ENCODE peak calls at places on chromosomes 7 and 10, in seven cellular contexts. One of them, this sample, is unnamed.

GRCh38 chr10:123385508-123385907 is 231.3 kb downstream of the BUB3 start:
- DNase-seq in A549: no peak
- DNase-seq in stomach: no peak
- DNase-seq in right atrium auricular region: no peak
- DNase-seq in neural progenitor cell: no peak
- DNase-seq in astrocyte of the spinal cord: no peak
- DNase-seq in astrocyte: no peak
- DNase-seq in this sample: no peak

GRCh38 chr10:25178411-25178810 is 3.6 kb downstream of the GPR158 start:
- DNase-seq in A549: no peak
- DNase-seq in stomach: no peak
- DNase-seq in right atrium auricular region: no peak
- DNase-seq in neural progenitor cell: no peak
- DNase-seq in astrocyte of the spinal cord: no peak
- DNase-seq in astrocyte: no peak
- DNase-seq in this sample: no peak

GRCh38 chr10:91163269-91163708 is 57.2 kb upstream of the PCGF5 start:
- DNase-seq in A549: peak; percentile 65
- DNase-seq in stomach: peak; percentile 61
- DNase-seq in right atrium auricular region: no peak
- DNase-seq in neural progenitor cell: peak; percentile 71
- DNase-seq in astrocyte of the spinal cord: peak; percentile 64
- DNase-seq in astrocyte: peak; percentile 47
- DNase-seq in this sample: peak; percentile 61

GRCh38 chr7:6169805-6170520 is 102.5 kb downstream of the CYTH3 start:
- DNase-seq in A549: no peak
- DNase-seq in stomach: no peak
- DNase-seq in right atrium auricular region: no peak
- DNase-seq in neural progenitor cell: no peak
- DNase-seq in astrocyte of the spinal cord: no peak
- DNase-seq in astrocyte: no peak
- DNase-seq in this sample: no peak

GRCh38 chr10:62541811-62542210 is 167.6 kb downstream of the ZNF365 start:
- DNase-seq in A549: no peak
- DNase-seq in stomach: no peak
- DNase-seq in right atrium auricular region: no peak
- DNase-seq in neural progenitor cell: no peak
- DNase-seq in astrocyte of the spinal cord: no peak
- DNase-seq in astrocyte: no peak
- DNase-seq in this sample: no peak

GRCh38 chr10:31683682-31684081 is 244.9 kb downstream of the ARHGAP12 start:
- DNase-seq in A549: peak; percentile 7
- DNase-seq in stomach: no peak
- DNase-seq in right atrium auricular region: no peak
- DNase-seq in neural progenitor cell: peak; percentile 10
- DNase-seq in astrocyte of the spinal cord: no peak
- DNase-seq in astrocyte: no peak
- DNase-seq in this sample: peak; percentile 30

GRCh38 chr10:31476088-31476487 is 157.1 kb downstream of the ZEB1 start:
- DNase-seq in A549: no peak
- DNase-seq in stomach: no peak
- DNase-seq in right atrium auricular region: no peak
- DNase-seq in neural progenitor cell: no peak
- DNase-seq in astrocyte of the spinal cord: no peak
- DNase-seq in astrocyte: no peak
- DNase-seq in this sample: no peak

GRCh38 chr10:79056361-79056735 is 12.4 kb upstream of the ZMIZ1 start:
- DNase-seq in A549: no peak
- DNase-seq in stomach: peak; percentile 24
- DNase-seq in right atrium auricular region: no peak
- DNase-seq in neural progenitor cell: no peak
- DNase-seq in astrocyte of the spinal cord: no peak
- DNase-seq in astrocyte: no peak
- DNase-seq in this sample: no peak

GRCh38 chr10:96401036-96401435 is 42.2 kb upstream of the OPALIN start:
- DNase-seq in A549: no peak
- DNase-seq in stomach: no peak
- DNase-seq in right atrium auricular region: no peak
- DNase-seq in neural progenitor cell: peak; percentile 58
- DNase-seq in astrocyte of the spinal cord: no peak
- DNase-seq in astrocyte: no peak
- DNase-seq in this sample: no peak

GRCh38 chr10:54800677-54801480 is at the start of gene PCDH15:
- DNase-seq in A549: peak; percentile 19
- DNase-seq in stomach: no peak
- DNase-seq in right atrium auricular region: no peak
- DNase-seq in neural progenitor cell: peak; percentile 85
- DNase-seq in astrocyte of the spinal cord: peak; percentile 35
- DNase-seq in astrocyte: peak; percentile 53
- DNase-seq in this sample: peak; percentile 31

GRCh38 chr7:56538541-56539429 is 422.6 kb upstream of the NUPR2 start:
- DNase-seq in A549: no peak
- DNase-seq in stomach: no peak
- DNase-seq in right atrium auricular region: no peak
- DNase-seq in neural progenitor cell: no peak
- DNase-seq in astrocyte of the spinal cord: no peak
- DNase-seq in astrocyte: no peak
- DNase-seq in this sample: no peak

GRCh38 chr10:50635286-50635685 is 11.5 kb upstream of the SGMS1 start:
- DNase-seq in A549: no peak
- DNase-seq in stomach: no peak
- DNase-seq in right atrium auricular region: no peak
- DNase-seq in neural progenitor cell: no peak
- DNase-seq in astrocyte of the spinal cord: peak; percentile 96
- DNase-seq in astrocyte: peak; percentile 95
- DNase-seq in this sample: peak; percentile 91

GRCh38 chr7:142535123-142535779 is 214.0 kb upstream of the PRSS1 start:
- DNase-seq in A549: peak; percentile 76
- DNase-seq in stomach: peak; percentile 50
- DNase-seq in right atrium auricular region: no peak
- DNase-seq in neural progenitor cell: peak; percentile 89
- DNase-seq in astrocyte of the spinal cord: peak; percentile 88
- DNase-seq in astrocyte: peak; percentile 71
- DNase-seq in this sample: peak; percentile 92

GRCh38 chr7:31488562-31489203 is 25.2 kb upstream of the ITPRID1 start:
- DNase-seq in A549: peak; percentile 65
- DNase-seq in stomach: peak; percentile 55
- DNase-seq in right atrium auricular region: no peak
- DNase-seq in neural progenitor cell: peak; percentile 84
- DNase-seq in astrocyte of the spinal cord: peak; percentile 41
- DNase-seq in astrocyte: peak; percentile 74
- DNase-seq in this sample: peak; percentile 12

GRCh38 chr7:158101821-158102450 is 485.7 kb downstream of the PTPRN2 start:
- DNase-seq in A549: no peak
- DNase-seq in stomach: peak; percentile 22
- DNase-seq in right atrium auricular region: peak; percentile 36
- DNase-seq in neural progenitor cell: no peak
- DNase-seq in astrocyte of the spinal cord: no peak
- DNase-seq in astrocyte: no peak
- DNase-seq in this sample: no peak

GRCh38 chr10:34906021-34906965 is 91.2 kb upstream of the PARD3 start:
- DNase-seq in A549: no peak
- DNase-seq in stomach: no peak
- DNase-seq in right atrium auricular region: no peak
- DNase-seq in neural progenitor cell: peak; percentile 74
- DNase-seq in astrocyte of the spinal cord: peak; percentile 75
- DNase-seq in astrocyte: peak; percentile 22
- DNase-seq in this sample: no peak

GRCh38 chr10:78231327-78231726 is 197.7 kb downstream of the RPS24 start:
- DNase-seq in A549: no peak
- DNase-seq in stomach: no peak
- DNase-seq in right atrium auricular region: no peak
- DNase-seq in neural progenitor cell: no peak
- DNase-seq in astrocyte of the spinal cord: no peak
- DNase-seq in astrocyte: no peak
- DNase-seq in this sample: no peak

DNA sequence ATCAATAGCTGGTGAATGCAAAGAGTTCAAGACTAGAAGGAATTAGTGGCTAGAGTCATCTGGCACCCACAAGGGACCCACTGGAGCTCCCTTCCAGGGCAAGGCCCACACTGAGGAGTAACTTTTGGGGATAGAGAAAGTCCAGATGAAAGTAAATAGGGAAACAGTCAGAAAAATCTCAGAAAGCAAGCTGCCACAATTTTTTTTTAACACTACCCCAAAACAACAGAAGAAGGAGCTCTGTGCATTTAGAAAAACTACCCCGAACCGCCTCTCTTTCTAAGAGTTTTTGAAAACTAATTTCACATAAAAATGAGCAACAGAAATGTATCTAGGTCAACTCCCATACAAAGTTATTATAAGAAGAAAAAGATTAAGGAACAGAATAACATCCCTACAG is 42.2 kb downstream of the AOAH start:
- DNase-seq in A549: no peak
- DNase-seq in stomach: no peak
- DNase-seq in right atrium auricular region: no peak
- DNase-seq in neural progenitor cell: no peak
- DNase-seq in astrocyte of the spinal cord: no peak
- DNase-seq in astrocyte: no peak
- DNase-seq in this sample: no peak
- TF ChIP-seq CTCF in A549: no peak
- TF ChIP-seq CTCF in stomach: no peak
- TF ChIP-seq CTCF in right atrium auricular region: no peak
- TF ChIP-seq CTCF in neural progenitor cell: no peak
- TF ChIP-seq CTCF in astrocyte of the spinal cord: no peak
- TF ChIP-seq CTCF in astrocyte: no peak
- TF ChIP-seq CTCF in this sample: no peak

GRCh38 chr10:52314007-52314821 is at the start of gene DKK1:
- DNase-seq in A549: peak; percentile 95
- DNase-seq in stomach: peak; percentile 67
- DNase-seq in right atrium auricular region: peak; percentile 62
- DNase-seq in neural progenitor cell: peak; percentile 87
- DNase-seq in astrocyte of the spinal cord: peak; percentile 82
- DNase-seq in astrocyte: peak; percentile 49
- DNase-seq in this sample: peak; percentile 74
- H3K4me3 ChIP-seq in A549: peak within 1 kb of the TSS; percentile 83
- H3K4me3 ChIP-seq in stomach: peak within 1 kb of the TSS; percentile 48
- H3K4me3 ChIP-seq in right atrium auricular region: peak within 1 kb of the TSS; percentile 20
- H3K4me3 ChIP-seq in neural progenitor cell: peak within 1 kb of the TSS; percentile 57
- H3K4me3 ChIP-seq in astrocyte of the spinal cord: peak within 1 kb of the TSS; percentile 79
- H3K4me3 ChIP-seq in astrocyte: peak within 1 kb of the TSS; percentile 89
- H3K4me3 ChIP-seq in this sample: peak within 1 kb of the TSS; percentile 73

GRCh38 chr7:37341033-37341630 is 107.5 kb downstream of the ELMO1 start:
- DNase-seq in A549: no peak
- DNase-seq in stomach: no peak
- DNase-seq in right atrium auricular region: no peak
- DNase-seq in neural progenitor cell: no peak
- DNase-seq in astrocyte of the spinal cord: no peak
- DNase-seq in astrocyte: no peak
- DNase-seq in this sample: no peak

GRCh38 chr7:37346761-37347160 is 101.9 kb downstream of the ELMO1 start:
- DNase-seq in A549: no peak
- DNase-seq in stomach: no peak
- DNase-seq in right atrium auricular region: no peak
- DNase-seq in neural progenitor cell: peak; percentile 28
- DNase-seq in astrocyte of the spinal cord: no peak
- DNase-seq in astrocyte: no peak
- DNase-seq in this sample: no peak

GRCh38 chr7:37342170-37342569 is 106.5 kb downstream of the ELMO1 start:
- DNase-seq in A549: no peak
- DNase-seq in stomach: no peak
- DNase-seq in right atrium auricular region: no peak
- DNase-seq in neural progenitor cell: no peak
- DNase-seq in astrocyte of the spinal cord: no peak
- DNase-seq in astrocyte: no peak
- DNase-seq in this sample: no peak

GRCh38 chr7:37344886-37345579 is 103.6 kb downstream of the ELMO1 start:
- DNase-seq in A549: no peak
- DNase-seq in stomach: no peak
- DNase-seq in right atrium auricular region: no peak
- DNase-seq in neural progenitor cell: peak; percentile 59
- DNase-seq in astrocyte of the spinal cord: no peak
- DNase-seq in astrocyte: no peak
- DNase-seq in this sample: no peak

DNA sequence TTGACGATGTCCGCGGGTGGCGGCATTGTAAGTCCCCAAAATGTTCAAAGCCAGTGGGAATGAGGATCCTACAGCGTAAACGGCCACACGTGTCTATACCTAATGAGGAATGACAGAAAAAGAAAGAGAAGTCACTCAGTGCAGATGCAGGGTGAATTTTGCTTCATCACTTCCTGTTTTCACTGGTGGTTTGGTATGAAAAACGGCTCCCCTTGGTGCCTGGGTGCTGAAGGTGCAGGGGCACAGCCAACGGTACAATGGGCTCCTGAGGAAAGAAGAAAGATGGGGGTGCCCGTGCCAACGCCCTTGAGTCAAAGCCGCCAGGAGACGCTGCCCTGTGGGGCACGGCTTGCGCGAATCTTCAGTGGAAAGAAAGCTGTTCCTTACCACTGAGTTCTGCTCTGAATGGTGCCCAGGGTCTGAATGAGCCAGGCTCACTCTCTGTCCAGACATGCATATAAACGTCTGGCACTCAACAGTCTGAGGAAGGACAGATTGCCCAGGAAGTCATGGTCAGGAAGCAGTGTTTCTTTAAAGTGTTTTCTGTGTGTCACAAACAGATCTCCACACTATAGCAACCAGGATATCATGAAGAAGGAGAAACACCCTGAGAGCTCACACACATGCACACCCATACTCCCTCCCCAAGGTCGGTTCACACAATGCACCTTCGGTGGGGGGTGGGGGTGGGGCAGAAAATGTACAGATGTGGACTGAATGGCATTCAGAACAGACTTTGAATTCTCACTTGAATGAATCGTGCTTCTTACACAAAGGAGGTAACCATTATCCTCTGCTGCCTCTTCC is 105.8 kb downstream of the ELMO1 start:
- DNase-seq in A549: no peak
- DNase-seq in stomach: peak; percentile 31
- DNase-seq in right atrium auricular region: no peak
- DNase-seq in neural progenitor cell: no peak
- DNase-seq in astrocyte of the spinal cord: no peak
- DNase-seq in astrocyte: no peak
- DNase-seq in this sample: no peak
- TF ChIP-seq CTCF in A549: no peak
- TF ChIP-seq CTCF in stomach: no peak
- TF ChIP-seq CTCF in right atrium auricular region: no peak
- TF ChIP-seq CTCF in neural progenitor cell: no peak
- TF ChIP-seq CTCF in astrocyte of the spinal cord: no peak
- TF ChIP-seq CTCF in astrocyte: no peak
- TF ChIP-seq CTCF in this sample: no peak

GRCh38 chr10:5449227-5449626 is 36.9 kb downstream of the NET1 start:
- DNase-seq in A549: no peak
- DNase-seq in stomach: no peak
- DNase-seq in right atrium auricular region: no peak
- DNase-seq in neural progenitor cell: no peak
- DNase-seq in astrocyte of the spinal cord: no peak
- DNase-seq in astrocyte: no peak
- DNase-seq in this sample: no peak

GRCh38 chr10:5447611-5448071 is 35.3 kb downstream of the NET1 start:
- DNase-seq in A549: no peak
- DNase-seq in stomach: no peak
- DNase-seq in right atrium auricular region: no peak
- DNase-seq in neural progenitor cell: peak; percentile 33
- DNase-seq in astrocyte of the spinal cord: no peak
- DNase-seq in astrocyte: no peak
- DNase-seq in this sample: no peak

GRCh38 chr10:5447071-5447470 is 34.7 kb downstream of the NET1 start:
- DNase-seq in A549: no peak
- DNase-seq in stomach: no peak
- DNase-seq in right atrium auricular region: no peak
- DNase-seq in neural progenitor cell: no peak
- DNase-seq in astrocyte of the spinal cord: no peak
- DNase-seq in astrocyte: peak; percentile 47
- DNase-seq in this sample: peak; percentile 48

GRCh38 chr10:5449823-5450222 is 37.5 kb downstream of the NET1 start:
- DNase-seq in A549: peak; percentile 40
- DNase-seq in stomach: no peak
- DNase-seq in right atrium auricular region: peak; percentile 64
- DNase-seq in neural progenitor cell: peak; percentile 45
- DNase-seq in astrocyte of the spinal cord: peak; percentile 73
- DNase-seq in astrocyte: peak; percentile 83
- DNase-seq in this sample: peak; percentile 84

GRCh38 chr10:5448333-5449048 is 36.1 kb downstream of the NET1 start:
- DNase-seq in A549: no peak
- DNase-seq in stomach: no peak
- DNase-seq in right atrium auricular region: no peak
- DNase-seq in neural progenitor cell: no peak
- DNase-seq in astrocyte of the spinal cord: no peak
- DNase-seq in astrocyte: no peak
- DNase-seq in this sample: no peak
- H3K4me3 ChIP-seq in A549: peak overlapping the region; percentile 61
- H3K4me3 ChIP-seq in stomach: peak overlapping the region; percentile 49
- H3K4me3 ChIP-seq in right atrium auricular region: peak overlapping the region; percentile 43
- H3K4me3 ChIP-seq in neural progenitor cell: peak overlapping the region; percentile 44
- H3K4me3 ChIP-seq in astrocyte of the spinal cord: peak overlapping the region; percentile 70
- H3K4me3 ChIP-seq in astrocyte: peak overlapping the region; percentile 87
- H3K4me3 ChIP-seq in this sample: peak overlapping the region; percentile 3